ENCODE peak calls at places on chromosomes 16 and 17, in five cellular contexts. R is activated T-helper 1 cell treated with anti-CD3 and anti-CD28 coated beads, Interleukin-12 subunit alpha, Interleukin-12 subunit beta, Interleukin-2, Interleukin-4 antibody, amounts not matched to agents 30 ng/mL and 10 ng/mL and 1 ng/mL, durations not matched to agents 14 hours and 24 hours and 36 hours; D is EL; F is cerebellar nuclear complex; E is sigmoid colon. I is an unnamed sample.

GRCh38 chr17:3911271-3912053 is 4.8 kb downstream of the P2RX1 start:
- DNase-seq in R (peak), E (no peak), D (no peak), F (no peak), I (no peak)

GRCh38 chr16:675884-676564 is 553 bp downstream of the RHBDL1 start:
- DNase-seq in D (no peak), F (no peak), R (no peak), E (no peak), I (no peak)

GRCh38 chr17:2854662-2855061 is 58.4 kb downstream of the RAP1GAP2 start:
- DNase-seq in E (no peak), D (peak), R (no peak), F (no peak), I (no peak)

GRCh38 chr17:72517413-72518237 is 396.8 kb downstream of the SOX9 start:
- DNase-seq in R (no peak), D (no peak), F (no peak), E (no peak), I (no peak)

GRCh38 chr17:80441598-80442304 is 26.8 kb downstream of the ENDOV start:
- DNase-seq in F (no peak), R (no peak), D (no peak), E (no peak), I (no peak)

GRCh38 chr16:56363781-56364565 is 61.4 kb downstream of the AMFR start:
- DNase-seq in F (no peak), D (no peak), R (no peak), E (no peak), I (no peak)

GRCh38 chr17:21090889-21091618 is 35.7 kb upstream of the DHRS7B start:
- DNase-seq in F (no peak), R (no peak), E (no peak), D (no peak), I (no peak)

GRCh38 chr16:77387810-77388209 is 47.0 kb downstream of the ADAMTS18 start:
- DNase-seq in F (no peak), D (no peak), R (no peak), E (no peak), I (no peak)

GRCh38 chr17:50681260-50682200 is 26.2 kb downstream of the ANKRD40 start:
- DNase-seq in E (peak), D (peak), F (no peak), R (no peak), I (peak)

GRCh38 chr16:26078971-26079370 is 387.2 kb downstream of the HS3ST4 start:
- DNase-seq in F (no peak), E (no peak), R (no peak), D (no peak), I (no peak)

GRCh38 chr17:22703786-22704441 is 1011.6 kb downstream of the KCNJ18 start:
- DNase-seq in D (no peak), R (no peak), E (peak), F (no peak), I (no peak)

GRCh38 chr16:4016648-4017047 is 99.6 kb downstream of the ADCY9 start:
- DNase-seq in D (no peak), E (no peak), F (no peak), R (no peak), I (no peak)

GRCh38 chr17:62653831-62654829 is 26.7 kb downstream of the MRC2 start:
- DNase-seq in E (peak), R (no peak), F (no peak), D (peak), I (no peak)